ENCODE peak calls at places on chromosomes 4 and X, in five cellular contexts. J is CD8-positive, alpha-beta memory T cell; N is aorta; X is psoas muscle; C is endodermal cell. V is an unnamed sample.
A peak's percentile ranks its signal among the peaks of the same experiment; 100 is the strongest.

GRCh38 chr4:111837761-111838160 is 307.5 kb upstream of the FAM241A start:
- DNase-seq in J (no peak), N (no peak), X (no peak), C (no peak), V (no peak)

GRCh38 chrX:20071511-20072079 is 45.1 kb downstream of the MAP7D2 start:
- DNase-seq in J (no peak), N (no peak), X (no peak), C (no peak), V (no peak)

GRCh38 chr4:73487233-73487632 is 5.7 kb downstream of the AFM start:
- DNase-seq in J (no peak), N (no peak), X (no peak), C (no peak), V (no peak)

GRCh38 chr4:41418444-41418843 is 119.5 kb upstream of the LIMCH1 start:
- DNase-seq in J (no peak), N (peak; percentile 73), X (peak; percentile 62), C (peak; percentile 74), V (peak; percentile 82)

GRCh38 chrX:123339201-123339905 is 155.3 kb downstream of the GRIA3 start:
- DNase-seq in J (no peak), N (no peak), X (no peak), C (no peak), V (no peak)

GRCh38 chr4:158793021-158793420 is 24.2 kb downstream of the FNIP2 start:
- DNase-seq in J (no peak), N (no peak), X (no peak), C (no peak), V (no peak)

GRCh38 chr4:82223715-82224114 is 150.1 kb downstream of the HNRNPD start:
- DNase-seq in J (no peak), N (peak; percentile 78), X (no peak), C (no peak), V (peak; percentile 17)

GRCh38 chrX:32644476-32644875 is 566.9 kb downstream of the DMD start:
- DNase-seq in J (no peak), N (no peak), X (no peak), C (peak; percentile 43), V (no peak)

GRCh38 chr4:158259955-158260575 is 49.8 kb downstream of the TMEM144 start:
- DNase-seq in J (no peak), N (no peak), X (no peak), C (no peak), V (no peak)

GRCh38 chrX:154329284-154329683 is 33.7 kb downstream of the TKTL1 start:
- DNase-seq in J (no peak), N (no peak), X (no peak), C (no peak), V (no peak)

GRCh38 chr4:145278341-145279121 is 98.1 kb upstream of the OTUD4 start:
- DNase-seq in J (no peak), N (no peak), X (no peak), C (no peak), V (no peak)

GRCh38 chr4:17851921-17852320 is 41.1 kb downstream of the NCAPG start:
- DNase-seq in J (no peak), N (no peak), X (no peak), C (no peak), V (no peak)

GRCh38 chr4:99612281-99612680 is 37.7 kb downstream of the MTTP start:
- DNase-seq in J (no peak), N (no peak), X (no peak), C (no peak), V (no peak)

GRCh38 chr4:83285022-83285387 is 407 bp upstream of the COQ2 start:
- DNase-seq in J (no peak), N (no peak), X (no peak), C (peak; percentile 45), V (no peak)

GRCh38 chrX:10039821-10040793 is 72.9 kb downstream of the CLDN34 start:
- DNase-seq in J (no peak), N (no peak), X (no peak), C (no peak), V (no peak)

GRCh38 chr4:1793496-1793840 is 375 bp downstream of the FGFR3 start:
- DNase-seq in J (no peak), N (no peak), X (no peak), C (peak; percentile 80), V (peak; percentile 52)

GRCh38 chr4:1795304-1796195 is 2.5 kb downstream of the FGFR3 start:
- DNase-seq in J (no peak), N (no peak), X (no peak), C (peak; percentile 76), V (no peak)

GRCh38 chr4:1796486-1797204 is 3.6 kb downstream of the FGFR3 start:
- DNase-seq in J (no peak), N (no peak), X (no peak), C (no peak), V (no peak)

GRCh38 chr4:1793940-1794808 is 1.1 kb downstream of the FGFR3 start:
- DNase-seq in J (no peak), N (no peak), X (no peak), C (peak; percentile 76), V (no peak)

GRCh38 chr4:1794809-1795303 is 1.8 kb downstream of the FGFR3 start:
- DNase-seq in J (no peak), N (no peak), X (no peak), C (no peak), V (no peak)
- H3K4me3 ChIP-seq in J (no peak overlapping the region), N (no peak overlapping the region), X (peak overlapping the region; percentile 60), C (peak overlapping the region; percentile 80), V (peak overlapping the region; percentile 69)

GRCh38 chr4:10111067-10111801 is 5.4 kb downstream of the WDR1 start:
- DNase-seq in J (no peak), N (no peak), X (no peak), C (peak; percentile 59), V (no peak)
- H3K27ac ChIP-seq in J (no peak overlapping the region), N (no peak overlapping the region), X (peak overlapping the region; percentile 99), C (no peak overlapping the region), V (no peak overlapping the region)

GRCh38 chr4:7909463-7909862 is 30.2 kb downstream of the AFAP1 start:
- DNase-seq in J (no peak), N (no peak), X (no peak), C (no peak), V (no peak)

GRCh38 chr4:7908668-7909067 is 31.0 kb downstream of the AFAP1 start:
- DNase-seq in J (no peak), N (no peak), X (no peak), C (no peak), V (no peak)

GRCh38 chr4:7909966-7910720 is 29.5 kb downstream of the AFAP1 start:
- DNase-seq in J (no peak), N (no peak), X (no peak), C (no peak), V (no peak)

GRCh38 chr4:7911044-7911578 is 28.6 kb downstream of the AFAP1 start:
- DNase-seq in J (no peak), N (no peak), X (peak; percentile 35), C (peak; percentile 87), V (no peak)

DNA sequence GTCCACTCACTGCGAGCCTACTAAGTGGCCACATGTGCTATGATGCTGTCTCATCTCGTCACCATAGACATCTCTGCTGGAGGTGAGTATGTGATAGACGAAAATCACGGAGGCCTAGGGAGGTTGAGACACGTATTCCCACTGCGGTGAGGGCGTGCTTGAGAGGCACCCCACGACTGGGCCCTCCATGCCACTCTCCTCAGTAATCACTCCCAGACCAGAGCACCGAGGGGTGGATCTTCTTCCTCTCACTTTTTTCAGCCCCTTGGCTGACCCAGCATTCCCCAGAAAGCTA is 29.0 kb downstream of the AFAP1 start:
- DNase-seq in J (no peak), N (no peak), X (no peak), C (peak; percentile 63), V (no peak)
- H3K4me3 ChIP-seq in J (no peak overlapping the region), N (no peak overlapping the region), X (no peak overlapping the region), C (peak overlapping the region; percentile 62), V (peak overlapping the region; percentile 38)

GRCh38 chr4:184375027-184375426 is 99.3 kb downstream of the IRF2 start:
- DNase-seq in J (no peak), N (no peak), X (no peak), C (no peak), V (no peak)
- H3K27ac ChIP-seq in J (no peak overlapping the region), N (no peak overlapping the region), X (no peak overlapping the region), C (no peak overlapping the region), V (no peak overlapping the region)